ENCODE peak calls at places on chromosomes 12 and 14, in six cellular contexts. One of them, this sample, is unnamed.

GRCh38 chr12:116361404-116362223 is 84.1 kb upstream of the MED13L start:
- DNase-seq in germinal center: no peak
- DNase-seq in HTR-8/SVneo: no peak
- DNase-seq in NCI-H1417 treated with DMSO at 0.1 percent for 48 hours: no peak
- DNase-seq in H9: no peak
- DNase-seq in amniotic stem cell: no peak
- DNase-seq in this sample: no peak

GRCh38 chr12:93137656-93138612 is 208.8 kb upstream of the EEA1 start:
- DNase-seq in germinal center: no peak
- DNase-seq in H9: no peak
- DNase-seq in amniotic stem cell: no peak
- DNase-seq in NCI-H1417 treated with DMSO at 0.1 percent for 48 hours: no peak
- DNase-seq in HTR-8/SVneo: peak
- DNase-seq in this sample: no peak

GRCh38 chr12:116561181-116561821 is 2.1 kb downstream of the MAP1LC3B2 start:
- DNase-seq in NCI-H1417 treated with DMSO at 0.1 percent for 48 hours: no peak
- DNase-seq in amniotic stem cell: no peak
- DNase-seq in H9: no peak
- DNase-seq in HTR-8/SVneo: no peak
- DNase-seq in germinal center: no peak
- DNase-seq in this sample: no peak

GRCh38 chr12:89568484-89568883 is 42.6 kb upstream of the POC1B start:
- DNase-seq in germinal center: no peak
- DNase-seq in HTR-8/SVneo: no peak
- DNase-seq in H9: no peak
- DNase-seq in amniotic stem cell: no peak
- DNase-seq in NCI-H1417 treated with DMSO at 0.1 percent for 48 hours: no peak
- DNase-seq in this sample: no peak

GRCh38 chr12:41514907-41515306 is 326.8 kb downstream of the PDZRN4 start:
- DNase-seq in NCI-H1417 treated with DMSO at 0.1 percent for 48 hours: no peak
- DNase-seq in germinal center: no peak
- DNase-seq in H9: no peak
- DNase-seq in amniotic stem cell: no peak
- DNase-seq in HTR-8/SVneo: no peak
- DNase-seq in this sample: no peak

GRCh38 chr14:52949711-52950409 is 990 bp downstream of the FERMT2 start:
- DNase-seq in germinal center: no peak
- DNase-seq in NCI-H1417 treated with DMSO at 0.1 percent for 48 hours: peak
- DNase-seq in HTR-8/SVneo: peak
- DNase-seq in amniotic stem cell: no peak
- DNase-seq in H9: no peak
- DNase-seq in this sample: no peak

GRCh38 chr12:124405592-124405991 is 110.7 kb downstream of the RFLNA start:
- DNase-seq in HTR-8/SVneo: no peak
- DNase-seq in germinal center: no peak
- DNase-seq in amniotic stem cell: no peak
- DNase-seq in H9: no peak
- DNase-seq in NCI-H1417 treated with DMSO at 0.1 percent for 48 hours: no peak
- DNase-seq in this sample: no peak

GRCh38 chr14:87628129-87628528 is 364.9 kb downstream of the GALC start:
- DNase-seq in germinal center: no peak
- DNase-seq in H9: no peak
- DNase-seq in HTR-8/SVneo: no peak
- DNase-seq in amniotic stem cell: no peak
- DNase-seq in NCI-H1417 treated with DMSO at 0.1 percent for 48 hours: peak
- DNase-seq in this sample: no peak

GRCh38 chr14:58814476-58814875 is 176.7 kb downstream of the DACT1 start:
- DNase-seq in amniotic stem cell: no peak
- DNase-seq in H9: no peak
- DNase-seq in HTR-8/SVneo: no peak
- DNase-seq in NCI-H1417 treated with DMSO at 0.1 percent for 48 hours: no peak
- DNase-seq in germinal center: no peak
- DNase-seq in this sample: no peak

GRCh38 chr12:104976703-104977102 is 9.4 kb upstream of the NOPCHAP1 start:
- DNase-seq in NCI-H1417 treated with DMSO at 0.1 percent for 48 hours: no peak
- DNase-seq in HTR-8/SVneo: no peak
- DNase-seq in H9: peak
- DNase-seq in germinal center: no peak
- DNase-seq in amniotic stem cell: no peak
- DNase-seq in this sample: no peak

GRCh38 chr14:85597701-85598100 is 67.8 kb downstream of the FLRT2 start:
- DNase-seq in amniotic stem cell: no peak
- DNase-seq in germinal center: no peak
- DNase-seq in HTR-8/SVneo: no peak
- DNase-seq in NCI-H1417 treated with DMSO at 0.1 percent for 48 hours: no peak
- DNase-seq in H9: no peak
- DNase-seq in this sample: no peak

GRCh38 chr12:87119713-87120112 is 863.5 kb upstream of the MGAT4C start:
- DNase-seq in germinal center: no peak
- DNase-seq in HTR-8/SVneo: peak
- DNase-seq in NCI-H1417 treated with DMSO at 0.1 percent for 48 hours: no peak
- DNase-seq in H9: no peak
- DNase-seq in amniotic stem cell: no peak
- DNase-seq in this sample: no peak

GRCh38 chr12:69332815-69333358 is 15.3 kb upstream of the LYZ start:
- DNase-seq in germinal center: no peak
- DNase-seq in NCI-H1417 treated with DMSO at 0.1 percent for 48 hours: no peak
- DNase-seq in H9: no peak
- DNase-seq in HTR-8/SVneo: no peak
- DNase-seq in amniotic stem cell: no peak
- DNase-seq in this sample: no peak

GRCh38 chr14:20262642-20263128 is 23.6 kb downstream of the OR11H4 start:
- DNase-seq in H9: no peak
- DNase-seq in germinal center: no peak
- DNase-seq in HTR-8/SVneo: peak
- DNase-seq in amniotic stem cell: no peak
- DNase-seq in NCI-H1417 treated with DMSO at 0.1 percent for 48 hours: no peak
- DNase-seq in this sample: no peak

GRCh38 chr14:55697358-55697985 is 117.5 kb downstream of the KTN1 start:
- DNase-seq in HTR-8/SVneo: no peak
- DNase-seq in amniotic stem cell: no peak
- DNase-seq in H9: no peak
- DNase-seq in NCI-H1417 treated with DMSO at 0.1 percent for 48 hours: no peak
- DNase-seq in germinal center: no peak
- DNase-seq in this sample: no peak

GRCh38 chr14:100640481-100641273 is 53.5 kb upstream of the BEGAIN start:
- DNase-seq in H9: no peak
- DNase-seq in NCI-H1417 treated with DMSO at 0.1 percent for 48 hours: no peak
- DNase-seq in amniotic stem cell: no peak
- DNase-seq in HTR-8/SVneo: no peak
- DNase-seq in germinal center: no peak
- DNase-seq in this sample: no peak

GRCh38 chr12:69540606-69541386 is 44.5 kb upstream of the CCT2 start:
- DNase-seq in NCI-H1417 treated with DMSO at 0.1 percent for 48 hours: no peak
- DNase-seq in HTR-8/SVneo: peak
- DNase-seq in amniotic stem cell: peak
- DNase-seq in H9: no peak
- DNase-seq in germinal center: no peak
- DNase-seq in this sample: no peak

GRCh38 chr14:105258846-105259245 is 10.5 kb downstream of the BTBD6 start:
- DNase-seq in NCI-H1417 treated with DMSO at 0.1 percent for 48 hours: no peak
- DNase-seq in HTR-8/SVneo: no peak
- DNase-seq in germinal center: no peak
- DNase-seq in amniotic stem cell: no peak
- DNase-seq in H9: no peak
- DNase-seq in this sample: no peak

GRCh38 chr12:119446459-119446858 is 111.9 kb downstream of the CCDC60 start:
- DNase-seq in HTR-8/SVneo: no peak
- DNase-seq in germinal center: no peak
- DNase-seq in NCI-H1417 treated with DMSO at 0.1 percent for 48 hours: no peak
- DNase-seq in amniotic stem cell: no peak
- DNase-seq in H9: no peak
- DNase-seq in this sample: no peak

GRCh38 chr12:18629445-18629844 is 108.4 kb downstream of the PLCZ1 start:
- DNase-seq in amniotic stem cell: no peak
- DNase-seq in NCI-H1417 treated with DMSO at 0.1 percent for 48 hours: no peak
- DNase-seq in H9: no peak
- DNase-seq in germinal center: no peak
- DNase-seq in HTR-8/SVneo: no peak
- DNase-seq in this sample: no peak

This sample was measured in mesothelial cell of epicardium.